ENCODE peak calls at places on chromosomes 3 and 15, in seven cellular contexts. R is neural progenitor cell; Z is SJSA1; T is CD8-positive, alpha-beta memory T cell; P is thoracic aorta; H is uterus; N is pancreas. F is an unnamed sample. For H3K27me3 and H3K36me3, the result is how much of the 10 kb centered on the place peaks cover.

GRCh38 chr3:134149286-134149685 is 101.4 kb downstream of the RYK start:
- DNase-seq in R (no peak), Z (no peak), H (no peak), N (no peak), P (no peak), T (no peak), F (no peak)

GRCh38 chr3:160827516-160827915 is 71.5 kb downstream of the PPM1L start:
- DNase-seq in H (no peak), Z (no peak), R (no peak), T (no peak), N (no peak), P (no peak), F (no peak)

GRCh38 chr15:33089878-33090757 is 104.4 kb downstream of the FMN1 start:
- DNase-seq in N (no peak), P (no peak), R (no peak), H (no peak), Z (no peak), T (no peak), F (no peak)

GRCh38 chr3:168801792-168802191 is 706.1 kb upstream of the GOLIM4 start:
- DNase-seq in H (no peak), P (no peak), T (no peak), Z (peak), N (no peak), R (no peak), F (peak)

GRCh38 chr3:49158108-49158709 is 7.9 kb downstream of the CCDC71 start:
- DNase-seq in Z (no peak), T (peak), N (no peak), R (peak), H (no peak), P (no peak), F (no peak)

GRCh38 chr3:128462341-128462910 is 4.3 kb downstream of the DNAJB8 start:
- DNase-seq in T (no peak), N (no peak), R (no peak), H (no peak), Z (no peak), P (no peak), F (no peak)

GRCh38 chr3:134232146-134232545 is 18.5 kb downstream of the RYK start:
- DNase-seq in N (no peak), H (no peak), T (no peak), P (no peak), Z (peak), R (no peak), F (no peak)

GRCh38 chr15:88983861-88984429 is 70.8 kb upstream of the MFGE8 start:
- DNase-seq in Z (no peak), R (no peak), P (no peak), T (no peak), H (no peak), N (no peak), F (no peak)

GRCh38 chr3:124882749-124883148 is 4.4 kb downstream of the ITGB5 start:
- DNase-seq in N (no peak), H (no peak), Z (no peak), R (peak), T (no peak), P (no peak), F (no peak)

GRCh38 chr15:80160570-80161156 is 7.9 kb downstream of the FAH start:
- DNase-seq in N (peak), Z (peak), H (no peak), P (no peak), R (no peak), T (no peak), F (peak)

GRCh38 chr3:29594261-29594660 is 313.4 kb downstream of the RBMS3 start:
- DNase-seq in T (no peak), H (no peak), P (no peak), N (no peak), Z (no peak), R (no peak), F (no peak)

GRCh38 chr15:98751767-98752166 is 103.4 kb downstream of the IGF1R start:
- DNase-seq in R (no peak), H (no peak), Z (peak), T (no peak), P (no peak), N (no peak), F (no peak)

GRCh38 chr3:66039590-66039887 is 821 bp upstream of the MAGI1 start:
- DNase-seq in T (no peak), N (peak), P (no peak), Z (no peak), H (peak), R (peak), F (no peak)

GRCh38 chr15:81312790-81313543 is 11.0 kb downstream of the STARD5 start:
- DNase-seq in N (peak), Z (peak), T (no peak), R (no peak), P (peak), H (peak), F (peak)

GRCh38 chr3:188108703-188109412 is 45.1 kb upstream of the LPP start:
- DNase-seq in T (no peak), Z (no peak), P (no peak), R (no peak), N (no peak), H (no peak), F (no peak)

GRCh38 chr3:100590114-100590839 is 19.1 kb upstream of the ADGRG7 start:
- DNase-seq in P (no peak), R (peak), N (peak), T (peak), Z (peak), H (peak), F (peak)

GRCh38 chr15:77659350-77660321 is 26.9 kb upstream of the LINGO1 start:
- DNase-seq in T (no peak), P (no peak), N (peak), H (no peak), R (peak), Z (peak), F (peak)

GRCh38 chr15:90086868-90087268 is 15.4 kb downstream of the IDH2 start:
- DNase-seq in N (no peak), H (no peak), P (no peak), Z (peak), T (peak), R (peak), F (no peak)

GRCh38 chr3:32577621-32578556 is 7.2 kb upstream of the DYNC1LI1 start:
- DNase-seq in T (no peak), P (no peak), R (no peak), Z (peak), H (no peak), N (no peak), F (no peak)

GRCh38 chr15:42032376-42033213 is 11.8 kb upstream of the PLA2G4E start:
- DNase-seq in T (no peak), Z (no peak), N (no peak), R (no peak), H (no peak), P (no peak), F (no peak)

GRCh38 chr3:115085197-115085865 is 61.8 kb downstream of the ZBTB20 start:
- DNase-seq in R (peak), Z (no peak), T (no peak), P (no peak), H (no peak), N (no peak), F (no peak)

DNA sequence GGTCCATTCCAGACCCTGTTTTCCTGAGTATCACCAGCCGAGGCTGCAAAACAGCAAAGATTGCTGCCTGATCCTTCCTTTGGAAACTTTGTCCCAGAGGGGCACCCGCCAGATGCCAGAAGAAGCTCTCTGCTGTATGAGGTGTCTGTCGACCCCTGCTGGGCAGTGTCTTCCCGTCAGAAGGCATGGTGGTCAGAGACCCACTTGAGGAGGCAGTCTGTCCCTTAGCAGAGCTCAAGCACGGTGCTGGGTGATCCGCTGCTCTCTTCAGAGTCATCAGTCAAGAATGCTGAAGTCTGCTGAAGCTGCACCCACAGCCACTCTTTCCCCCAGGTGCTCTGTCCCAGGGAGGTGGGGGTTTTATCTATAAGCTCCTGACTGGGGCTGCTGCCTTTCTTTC is 1121.2 kb downstream of the NSUN3 start:
- DNase-seq in R (no peak), N (no peak), T (no peak), P (no peak), H (no peak), Z (no peak), F (no peak)
- H3K4me3 ChIP-seq in R (no peak), N (no peak), T (no peak), P (no peak), H (no peak), Z (no peak), F (no peak)

DNA sequence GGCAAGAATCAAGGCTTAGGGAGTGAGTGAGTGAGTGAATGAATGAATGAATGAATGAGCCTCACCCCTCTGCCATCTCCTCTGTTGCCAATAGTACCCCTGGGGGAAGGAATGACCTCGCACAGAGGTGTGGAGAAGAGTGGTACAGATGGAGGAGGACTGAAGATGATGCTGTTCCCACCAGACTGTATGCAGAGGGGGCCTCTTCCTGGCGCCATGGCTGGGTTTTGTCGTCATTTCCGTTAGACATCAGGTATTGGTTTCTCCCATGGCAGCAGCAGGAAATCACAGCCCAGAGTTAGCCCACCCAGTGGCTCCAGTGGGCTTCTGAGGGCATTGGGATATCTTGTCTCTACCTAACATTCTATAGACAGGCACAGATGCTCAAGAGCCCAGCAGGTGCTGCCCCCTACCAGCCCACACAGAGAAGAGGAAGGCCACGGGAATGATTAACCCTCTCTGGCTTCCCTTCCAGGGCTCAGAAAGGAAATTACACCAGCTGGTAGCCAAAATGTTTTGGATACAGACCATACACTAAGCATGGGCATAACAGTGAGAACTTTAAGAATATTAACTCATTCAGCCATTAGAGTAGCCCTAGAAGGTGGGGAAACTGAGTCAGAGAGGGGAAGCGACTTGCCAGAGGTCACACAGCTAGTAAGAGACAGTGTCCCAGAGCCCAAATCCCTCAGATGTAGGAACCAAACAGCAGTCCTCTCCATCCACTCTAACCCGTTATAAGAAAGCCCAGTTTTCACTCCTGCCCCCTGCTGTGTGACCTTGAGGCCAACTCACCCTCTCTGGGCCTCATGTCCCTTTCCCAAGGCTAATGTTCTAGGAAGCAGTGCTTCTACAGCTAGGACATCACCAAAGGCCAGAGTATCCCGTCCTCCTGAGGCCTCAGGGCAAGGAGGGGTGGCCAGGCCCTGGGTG is 109.6 kb upstream of the SLC6A11 start:
- DNase-seq in Z (no peak), N (no peak), P (no peak), H (no peak), R (peak), T (no peak), F (no peak)
- H3K27me3 ChIP-seq in Z (under half), N (under half), P (under half), H (under half), R (half or more), T (under half), F (under half)

GRCh38 chr15:76576526-76577279 is 240.1 kb downstream of the ISL2 start:
- DNase-seq in H (peak), P (peak), N (peak), R (no peak), Z (no peak), T (no peak), F (no peak)

GRCh38 chr15:76575177-76576078 is 238.9 kb downstream of the ISL2 start:
- DNase-seq in Z (no peak), P (no peak), N (no peak), T (no peak), H (no peak), R (no peak), F (no peak)

GRCh38 chr15:76577879-76578512 is 241.4 kb downstream of the ISL2 start:
- DNase-seq in P (no peak), H (no peak), T (no peak), Z (no peak), R (no peak), N (no peak), F (no peak)

DNA sequence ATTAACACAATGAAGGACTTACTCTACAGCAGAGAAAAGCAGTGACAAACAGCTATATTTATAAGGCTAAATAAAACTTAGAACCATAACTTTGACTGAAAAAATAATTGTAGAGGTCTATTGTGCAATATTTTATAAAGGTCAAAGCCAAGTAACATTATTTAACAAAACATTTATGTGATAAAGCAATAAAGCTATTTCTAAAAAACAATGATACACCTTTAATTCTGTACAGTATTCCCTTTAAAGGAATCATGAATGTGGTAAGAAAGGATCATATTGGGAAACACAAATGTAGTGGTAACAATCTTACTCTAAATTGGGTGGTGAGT is 236.4 kb downstream of the ISL2 start:
- DNase-seq in H (no peak), P (no peak), R (no peak), Z (no peak), T (no peak), N (no peak), F (no peak)
- H3K36me3 ChIP-seq in H (under half), P (under half), R (under half), Z (under half), T (under half), N (under half), F (under half)

DNA sequence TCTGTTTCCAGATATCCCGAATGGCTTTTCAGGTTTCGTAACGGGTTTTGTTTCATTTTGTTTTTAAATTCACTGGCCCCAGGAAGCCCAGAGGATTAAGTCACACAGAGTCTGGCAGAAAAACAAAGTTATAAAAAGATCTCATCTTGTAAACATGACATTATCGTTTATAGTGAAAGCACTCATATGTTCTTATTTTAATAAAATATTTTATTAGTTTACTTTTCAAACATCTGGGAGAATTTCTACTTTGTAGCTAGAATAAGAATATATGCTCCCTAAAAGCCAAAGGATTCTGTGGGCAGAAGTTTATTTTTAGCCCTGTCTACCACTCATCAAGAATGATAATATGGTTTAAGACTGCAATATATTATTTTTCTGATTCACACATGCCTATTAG is 149.3 kb upstream of the SLC2A2 start:
- DNase-seq in Z (no peak), H (no peak), T (no peak), R (no peak), P (no peak), N (no peak), F (no peak)
- H3K4me3 ChIP-seq in Z (no peak), H (no peak), T (no peak), R (no peak), P (peak), N (no peak), F (no peak)

DNA sequence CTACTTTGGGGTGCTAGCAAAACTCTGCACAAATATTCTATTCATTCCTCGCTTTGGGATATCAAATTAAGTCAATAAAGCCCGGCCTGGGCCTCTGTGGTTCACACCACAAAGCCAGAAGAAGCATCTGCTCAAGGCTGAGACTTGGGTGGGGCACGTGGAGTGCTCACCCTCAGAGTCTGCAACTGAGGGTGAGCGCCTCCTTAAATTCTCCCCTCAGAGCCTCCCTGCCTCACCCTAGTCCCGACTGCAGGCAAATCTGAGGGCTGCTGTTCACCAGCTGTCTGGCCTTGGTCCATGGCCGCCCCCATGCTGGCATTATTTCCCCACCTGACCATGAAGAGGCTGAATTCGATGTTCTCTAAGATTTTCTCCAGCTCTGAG is 1.7 kb upstream of the MEGF11 start:
- DNase-seq in H (no peak), T (no peak), N (no peak), R (no peak), Z (no peak), P (no peak), F (no peak)
- H3K27me3 ChIP-seq in H (under half), T (under half), N (under half), R (half or more), Z (half or more), P (under half), F (half or more)

DNA sequence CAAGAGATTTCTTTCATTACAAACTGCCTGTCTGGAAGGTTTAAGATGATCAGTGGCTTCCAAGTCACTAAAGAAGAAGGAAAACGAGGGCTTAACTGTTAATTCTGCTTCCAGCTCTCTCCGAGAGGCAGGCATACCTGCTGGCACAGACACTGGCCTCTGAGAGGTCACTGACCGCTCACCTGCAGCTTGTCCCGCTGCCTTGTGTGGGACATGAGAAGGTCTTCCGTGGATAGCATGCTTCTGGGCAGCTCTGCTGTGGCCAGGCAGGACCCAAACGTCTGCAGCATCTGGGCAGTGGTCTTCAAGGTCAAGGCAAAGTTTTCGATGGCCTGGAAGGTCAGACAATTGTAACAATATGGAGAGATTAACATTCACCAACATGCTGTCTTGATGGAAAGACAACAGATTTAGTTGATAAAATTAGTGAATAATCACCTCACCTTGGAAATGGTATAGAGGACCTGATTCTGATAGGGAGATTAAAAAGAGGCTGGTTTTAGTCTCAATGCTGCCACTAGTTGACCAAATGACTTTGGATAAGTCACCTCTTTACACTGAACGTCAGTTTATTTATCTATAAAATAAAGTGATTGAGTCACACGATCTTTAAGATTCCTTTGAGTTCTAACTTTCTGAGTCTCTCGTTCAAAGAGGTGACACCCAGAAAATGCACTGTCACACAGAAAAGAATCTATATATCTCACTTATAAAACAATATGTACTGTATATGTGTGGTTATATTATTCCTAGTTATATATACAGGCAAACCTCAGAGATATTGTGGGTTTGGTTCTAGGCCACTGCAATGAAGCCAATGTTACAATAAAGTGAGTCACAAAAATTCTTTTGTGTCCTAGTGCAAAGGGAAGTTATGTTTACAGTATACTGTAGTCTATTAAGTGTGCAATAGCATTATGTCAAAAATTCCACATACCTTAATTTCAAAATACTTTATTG is 65.1 kb downstream of the B3GNT5 start:
- DNase-seq in H (no peak), P (no peak), N (no peak), T (no peak), Z (peak), R (no peak), F (no peak)
- H3K36me3 ChIP-seq in H (under half), P (under half), N (under half), T (under half), Z (under half), R (under half), F (under half)

GRCh38 chr15:93506646-93507045 is 417.6 kb upstream of the RGMA start:
- DNase-seq in Z (no peak), P (no peak), H (no peak), T (no peak), N (no peak), R (no peak), F (no peak)
- H3K4me3 ChIP-seq in Z (no peak), P (no peak), H (no peak), T (no peak), N (no peak), R (no peak), F (no peak)

F was measured in kidney epithelial cell.